ENCODE peak calls at places on chromosome 14, in four cellular contexts. One of them, this sample, is unnamed. For H3K36me3, the result is how much of the 10 kb centered on the place peaks cover.

GRCh38 chr14:20515846-20516245 is 10.5 kb downstream of the RNASE10 start:
- DNase-seq in hepatocyte: no peak
- DNase-seq in GM23248: peak
- DNase-seq in K562: no peak
- DNase-seq in this sample: no peak

GRCh38 chr14:69077841-69078240 is 75.1 kb downstream of the DCAF5 start:
- DNase-seq in GM23248: peak
- DNase-seq in K562: no peak
- DNase-seq in hepatocyte: peak
- DNase-seq in this sample: peak

GRCh38 chr14:55671641-55672040 is 91.6 kb downstream of the KTN1 start:
- DNase-seq in K562: no peak
- DNase-seq in GM23248: peak
- DNase-seq in hepatocyte: no peak
- DNase-seq in this sample: no peak

GRCh38 chr14:49480053-49480452 is 106.1 kb downstream of the RPS29 start:
- DNase-seq in hepatocyte: no peak
- DNase-seq in GM23248: no peak
- DNase-seq in K562: no peak
- DNase-seq in this sample: no peak

GRCh38 chr14:49954171-49954631 is 61.3 kb downstream of the ARF6 start:
- DNase-seq in K562: no peak
- DNase-seq in hepatocyte: no peak
- DNase-seq in GM23248: peak
- DNase-seq in this sample: peak

GRCh38 chr14:51554339-51554920 is 97.3 kb upstream of the FRMD6 start:
- DNase-seq in K562: no peak
- DNase-seq in GM23248: peak
- DNase-seq in hepatocyte: no peak
- DNase-seq in this sample: no peak

GRCh38 chr14:96889091-96889490 is 91.9 kb downstream of the VRK1 start:
- DNase-seq in GM23248: no peak
- DNase-seq in K562: no peak
- DNase-seq in hepatocyte: no peak
- DNase-seq in this sample: no peak

GRCh38 chr14:100237735-100238418 is 1.1 kb upstream of the YY1 start:
- DNase-seq in hepatocyte: peak
- DNase-seq in K562: peak
- DNase-seq in GM23248: peak
- DNase-seq in this sample: no peak

GRCh38 chr14:54730156-54730961 is 163.4 kb downstream of the SAMD4A start:
- DNase-seq in hepatocyte: no peak
- DNase-seq in K562: no peak
- DNase-seq in GM23248: peak
- DNase-seq in this sample: peak

GRCh38 chr14:97046991-97047390 is 249.8 kb downstream of the VRK1 start:
- DNase-seq in K562: no peak
- DNase-seq in hepatocyte: no peak
- DNase-seq in GM23248: no peak
- DNase-seq in this sample: no peak

GRCh38 chr14:73426877-73427276 is 31.5 kb downstream of the NUMB start:
- DNase-seq in GM23248: peak
- DNase-seq in K562: no peak
- DNase-seq in hepatocyte: peak
- DNase-seq in this sample: no peak

DNA sequence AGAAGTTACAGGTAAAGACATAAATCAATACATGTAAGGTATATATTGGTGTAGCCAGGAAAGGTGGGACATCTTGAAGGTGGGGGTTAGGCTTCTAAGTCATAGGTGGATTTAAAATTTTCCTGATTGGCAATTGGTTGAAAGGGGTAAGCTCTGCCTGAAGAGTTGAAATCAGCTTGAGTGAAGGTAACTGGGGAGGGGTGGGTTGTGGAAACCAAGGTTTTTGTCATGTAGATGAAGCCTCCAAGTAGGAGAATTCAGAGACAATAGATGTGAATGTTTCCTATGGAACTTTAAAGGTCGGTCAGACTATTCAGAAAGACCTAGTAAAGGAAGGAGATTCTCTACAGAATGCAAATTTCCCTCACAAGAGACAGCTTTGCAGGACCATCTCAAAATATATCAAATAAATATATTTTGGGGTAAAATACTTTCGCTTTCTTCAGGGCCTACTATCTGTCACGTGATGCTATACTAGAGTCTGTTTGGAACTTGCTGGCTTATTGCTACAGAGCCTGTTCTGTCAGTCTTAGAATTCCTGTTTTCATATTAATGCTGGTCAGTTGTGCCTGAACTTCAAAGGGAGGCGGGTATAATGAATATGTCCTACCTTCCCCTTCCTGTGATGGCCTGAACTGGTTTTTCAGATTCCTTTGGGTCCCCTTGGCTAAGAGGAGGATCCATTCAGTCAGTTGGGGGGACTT is 20.6 kb upstream of the SPATA7 start:
- DNase-seq in GM23248: no peak
- DNase-seq in hepatocyte: no peak
- DNase-seq in K562: no peak
- DNase-seq in this sample: no peak
- H3K4me3 ChIP-seq in GM23248: no peak
- H3K4me3 ChIP-seq in hepatocyte: no peak
- H3K4me3 ChIP-seq in K562: no peak
- H3K4me3 ChIP-seq in this sample: no peak

DNA sequence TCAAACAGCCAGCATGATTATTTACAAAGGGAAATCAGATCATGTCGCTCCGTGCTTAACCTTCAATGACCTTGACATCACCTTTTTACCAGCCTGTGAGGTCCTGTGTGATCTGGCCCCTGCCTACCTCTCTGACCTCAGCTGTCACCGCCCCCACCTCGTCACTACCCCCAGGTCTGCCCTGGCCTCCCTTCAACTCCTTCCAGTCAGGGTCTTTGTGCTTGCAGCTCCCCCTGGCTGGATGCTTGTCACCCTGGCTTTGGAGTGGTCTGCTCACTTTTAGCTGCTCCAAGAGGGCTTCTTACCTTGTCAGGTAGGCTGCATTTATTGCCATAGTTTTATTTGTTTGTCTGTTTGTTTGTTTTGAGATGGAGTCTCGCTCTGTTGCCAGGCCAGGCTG is 8.2 kb upstream of the MAX start:
- DNase-seq in K562: peak
- DNase-seq in GM23248: no peak
- DNase-seq in hepatocyte: no peak
- DNase-seq in this sample: no peak
- H3K4me2 ChIP-seq in K562: no peak
- H3K4me2 ChIP-seq in GM23248: no peak
- H3K4me2 ChIP-seq in hepatocyte: no peak
- H3K4me2 ChIP-seq in this sample: no peak

GRCh38 chr14:57405562-57405961 is 15.2 kb downstream of the NAA30 start:
- DNase-seq in GM23248: no peak
- DNase-seq in hepatocyte: no peak
- DNase-seq in K562: no peak
- DNase-seq in this sample: no peak
- H3K36me3 ChIP-seq in GM23248: under half
- H3K36me3 ChIP-seq in hepatocyte: under half
- H3K36me3 ChIP-seq in K562: under half
- H3K36me3 ChIP-seq in this sample: under half

DNA sequence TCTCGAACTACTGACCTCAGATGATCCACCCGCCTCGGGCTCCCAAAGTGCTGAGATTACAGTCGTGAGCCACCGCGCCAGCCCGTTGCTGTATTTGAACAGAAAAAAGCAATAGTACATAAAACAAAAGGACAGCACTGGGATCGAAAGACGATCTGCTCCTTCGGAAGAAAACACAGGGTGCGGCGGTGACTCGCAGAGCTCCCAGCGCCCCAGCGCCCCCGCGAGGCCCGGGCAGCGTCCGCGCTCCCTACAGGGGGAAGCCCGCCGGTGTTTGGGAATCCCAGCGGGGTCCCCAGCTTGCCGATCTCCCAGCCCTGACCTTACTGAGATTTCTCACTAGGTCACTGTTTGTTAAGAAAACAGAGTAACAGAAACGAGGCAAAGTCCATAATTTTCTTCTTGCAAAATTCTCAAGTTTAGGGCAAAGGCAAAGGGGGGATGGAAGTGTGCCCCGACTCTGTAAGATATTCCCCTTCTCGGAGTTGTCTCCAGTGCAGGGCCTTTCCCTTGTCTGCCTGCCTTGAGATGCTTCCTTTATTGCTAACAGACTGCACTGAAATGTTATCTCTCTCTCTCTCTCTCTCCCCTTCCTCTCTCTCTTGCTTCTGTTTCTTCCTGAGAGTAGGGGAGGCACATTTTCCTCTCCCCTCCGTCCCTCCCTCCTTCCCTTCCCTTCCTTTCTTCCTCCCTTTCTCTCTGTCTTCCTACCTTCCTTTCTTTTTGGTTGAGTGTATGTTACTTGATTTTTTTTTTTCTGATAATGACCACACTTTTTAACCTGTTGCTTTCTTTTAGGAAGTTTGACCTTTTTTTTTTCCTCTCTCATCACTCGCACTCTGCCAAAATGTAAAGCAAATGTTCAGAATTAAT is 92.0 kb downstream of the TMEM30B start:
- DNase-seq in GM23248: peak
- DNase-seq in hepatocyte: peak
- DNase-seq in K562: peak
- DNase-seq in this sample: peak
- H3K4me3 ChIP-seq in GM23248: peak
- H3K4me3 ChIP-seq in hepatocyte: peak
- H3K4me3 ChIP-seq in K562: peak
- H3K4me3 ChIP-seq in this sample: peak

GRCh38 chr14:93960108-93960475 is 16.3 kb downstream of the ASB2 start:
- DNase-seq in hepatocyte: peak
- DNase-seq in GM23248: peak
- DNase-seq in K562: no peak
- DNase-seq in this sample: no peak

GRCh38 chr14:93960774-93961438 is 15.5 kb downstream of the ASB2 start:
- DNase-seq in hepatocyte: no peak
- DNase-seq in K562: no peak
- DNase-seq in GM23248: no peak
- DNase-seq in this sample: no peak

GRCh38 chr14:93958567-93959238 is 17.7 kb downstream of the ASB2 start:
- DNase-seq in GM23248: no peak
- DNase-seq in hepatocyte: no peak
- DNase-seq in K562: no peak
- DNase-seq in this sample: no peak

GRCh38 chr14:93957751-93958566 is 18.4 kb downstream of the ASB2 start:
- DNase-seq in hepatocyte: no peak
- DNase-seq in GM23248: no peak
- DNase-seq in K562: no peak
- DNase-seq in this sample: no peak

GRCh38 chr14:93959239-93960107 is 16.9 kb downstream of the ASB2 start:
- DNase-seq in hepatocyte: peak
- DNase-seq in K562: peak
- DNase-seq in GM23248: peak
- DNase-seq in this sample: peak
- H3K4me2 ChIP-seq in hepatocyte: peak
- H3K4me2 ChIP-seq in K562: no peak
- H3K4me2 ChIP-seq in GM23248: no peak
- H3K4me2 ChIP-seq in this sample: peak

GRCh38 chr14:22845103-22845394 is 8.7 kb downstream of the MMP14 start:
- DNase-seq in K562: no peak
- DNase-seq in hepatocyte: no peak
- DNase-seq in GM23248: no peak
- DNase-seq in this sample: no peak
- H3K36me3 ChIP-seq in K562: under half
- H3K36me3 ChIP-seq in hepatocyte: under half
- H3K36me3 ChIP-seq in GM23248: half or more
- H3K36me3 ChIP-seq in this sample: under half

GRCh38 chr14:45085004-45085403 is 1.1 kb downstream of the PRPF39 start:
- DNase-seq in hepatocyte: peak
- DNase-seq in K562: no peak
- DNase-seq in GM23248: peak
- DNase-seq in this sample: no peak
- H3K4me3 ChIP-seq in hepatocyte: peak
- H3K4me3 ChIP-seq in K562: peak
- H3K4me3 ChIP-seq in GM23248: peak
- H3K4me3 ChIP-seq in this sample: peak

GRCh38 chr14:92473261-92473946 is 40.2 kb upstream of the RIN3 start:
- DNase-seq in K562: no peak
- DNase-seq in hepatocyte: no peak
- DNase-seq in GM23248: peak
- DNase-seq in this sample: no peak
- H3K4me2 ChIP-seq in K562: no peak
- H3K4me2 ChIP-seq in hepatocyte: no peak
- H3K4me2 ChIP-seq in GM23248: peak
- H3K4me2 ChIP-seq in this sample: no peak

GRCh38 chr14:81523616-81524015 is 10.0 kb downstream of the SEL1L start:
- DNase-seq in hepatocyte: no peak
- DNase-seq in K562: no peak
- DNase-seq in GM23248: no peak
- DNase-seq in this sample: no peak
- H3K36me3 ChIP-seq in hepatocyte: under half
- H3K36me3 ChIP-seq in K562: half or more
- H3K36me3 ChIP-seq in GM23248: under half
- H3K36me3 ChIP-seq in this sample: under half

This sample was measured in PC-9.